ENCODE peak calls at places on chromosome 12, in six cellular contexts. C, N, I, O, X and K are unnamed samples.
A peak's percentile ranks its signal among the peaks of the same experiment; 100 is the strongest.

GRCh38 chr12:43291516-43291915 is 260.5 kb downstream of the ADAMTS20 start:
- DNase-seq in C (no peak), N (no peak), I (no peak), O (no peak), X (no peak), K (no peak)

GRCh38 chr12:26434299-26434915 is 239.0 kb downstream of the SSPN start:
- DNase-seq in C (no peak), N (no peak), I (no peak), O (no peak), X (no peak), K (peak; percentile 36)

GRCh38 chr12:114339626-114340025 is 66.3 kb downstream of the TBX5 start:
- DNase-seq in C (no peak), N (no peak), I (no peak), O (no peak), X (no peak), K (no peak)

GRCh38 chr12:111170559-111170958 is 198.3 kb downstream of the PHETA1 start:
- DNase-seq in C (no peak), N (no peak), I (no peak), O (no peak), X (no peak), K (peak; percentile 22)

GRCh38 chr12:48110691-48111315 is 4.9 kb upstream of the SENP1 start:
- DNase-seq in C (no peak), N (no peak), I (no peak), O (no peak), X (no peak), K (no peak)

GRCh38 chr12:79897617-79898016 is 37.3 kb downstream of the PPP1R12A start:
- DNase-seq in C (no peak), N (no peak), I (no peak), O (no peak), X (no peak), K (no peak)

GRCh38 chr12:67751376-67751928 is 102.9 kb downstream of the DYRK2 start:
- DNase-seq in C (no peak), N (no peak), I (no peak), O (no peak), X (no peak), K (no peak)

GRCh38 chr12:969821-970220 is 20.3 kb upstream of the RAD52 start:
- DNase-seq in C (no peak), N (no peak), I (no peak), O (no peak), X (no peak), K (no peak)

GRCh38 chr12:116365114-116365513 is 87.6 kb upstream of the MED13L start:
- DNase-seq in C (no peak), N (no peak), I (no peak), O (no peak), X (no peak), K (no peak)

GRCh38 chr12:89951050-89951693 is 242.5 kb upstream of the ATP2B1 start:
- DNase-seq in C (no peak), N (no peak), I (no peak), O (no peak), X (no peak), K (peak; percentile 15)

GRCh38 chr12:974281-974862 is 16.7 kb upstream of the ERC1 start:
- DNase-seq in C (no peak), N (no peak), I (no peak), O (no peak), X (no peak), K (no peak)

GRCh38 chr12:10559241-10559640 is 53.6 kb downstream of the EIF2S3B start:
- DNase-seq in C (no peak), N (no peak), I (no peak), O (no peak), X (no peak), K (no peak)

GRCh38 chr12:68746572-68747180 is 700 bp downstream of the SLC35E3 start:
- DNase-seq in C (peak; percentile 91), N (peak; percentile 60), I (peak; percentile 46), O (peak; percentile 39), X (peak; percentile 81), K (peak; percentile 78)

GRCh38 chr12:128830505-128830893 is 6.7 kb upstream of the SLC15A4 start:
- DNase-seq in C (no peak), N (no peak), I (no peak), O (no peak), X (no peak), K (no peak)

GRCh38 chr12:101759396-101760047 is 20.3 kb upstream of the SYCP3 start:
- DNase-seq in C (no peak), N (no peak), I (no peak), O (no peak), X (no peak), K (no peak)

GRCh38 chr12:25054783-25055144 is 105.9 kb upstream of the BCAT1 start:
- DNase-seq in C (no peak), N (no peak), I (no peak), O (no peak), X (no peak), K (no peak)
- H3K4me3 ChIP-seq in C (no peak overlapping the region), N (no peak overlapping the region), I (no peak overlapping the region), O (no peak overlapping the region), X (peak overlapping the region; percentile 14), K (no peak overlapping the region)

DNA sequence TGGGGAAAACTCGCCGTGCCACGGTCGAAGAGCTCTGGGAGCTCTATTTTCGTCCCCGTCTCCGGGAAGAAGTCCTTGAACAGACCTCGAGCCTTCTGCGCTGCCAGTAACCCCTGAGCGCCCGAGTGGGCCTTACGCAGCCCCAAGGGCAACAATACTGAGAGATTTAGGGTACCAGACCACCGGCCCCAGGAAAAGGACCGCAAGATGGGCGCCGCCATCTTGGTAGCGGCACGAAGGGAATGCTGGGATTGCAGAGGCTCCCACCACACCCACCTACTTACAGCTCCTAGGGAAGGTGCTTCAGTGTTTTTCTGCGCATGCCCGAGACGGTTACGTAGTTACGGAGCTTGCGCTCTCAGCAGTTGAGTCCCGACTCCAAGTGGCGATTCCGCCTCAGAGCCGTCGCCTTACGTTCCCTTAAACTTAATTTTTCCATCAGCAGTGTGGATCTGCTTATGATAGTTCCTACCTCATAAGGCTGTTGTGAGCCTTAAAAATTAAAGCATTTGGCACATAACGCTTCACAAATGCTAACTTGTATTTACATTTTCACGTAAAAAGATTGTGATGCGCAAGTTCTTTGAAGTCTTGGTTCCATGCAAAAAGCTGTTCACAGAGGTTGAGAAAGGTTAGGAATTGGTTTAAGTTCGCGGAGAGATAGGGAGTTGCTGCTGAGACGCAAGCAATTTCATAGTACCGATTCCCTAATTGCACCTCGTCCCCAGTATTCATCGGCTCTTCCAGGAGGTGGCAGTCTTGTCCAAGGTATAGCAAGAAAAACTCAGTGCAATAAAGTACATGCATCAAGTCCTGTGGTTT is at the start of gene YARS2:
- DNase-seq in C (peak; percentile 98), N (peak; percentile 95), I (peak; percentile 96), O (peak; percentile 97), X (peak; percentile 95), K (peak; percentile 99)
- TF ChIP-seq POLR2A in C (no peak), N (peak; percentile 65), I (peak; percentile 57), O (peak; percentile 12), X (peak; percentile 61), K (peak; percentile 78)

GRCh38 chr12:40723001-40723400 is 30.8 kb downstream of the CNTN1 start:
- DNase-seq in C (no peak), N (no peak), I (no peak), O (no peak), X (no peak), K (no peak)

GRCh38 chr12:40730281-40730680 is 38.0 kb downstream of the CNTN1 start:
- DNase-seq in C (no peak), N (no peak), I (no peak), O (no peak), X (no peak), K (no peak)

GRCh38 chr12:40727774-40728483 is 35.7 kb downstream of the CNTN1 start:
- DNase-seq in C (no peak), N (no peak), I (no peak), O (no peak), X (no peak), K (no peak)

DNA sequence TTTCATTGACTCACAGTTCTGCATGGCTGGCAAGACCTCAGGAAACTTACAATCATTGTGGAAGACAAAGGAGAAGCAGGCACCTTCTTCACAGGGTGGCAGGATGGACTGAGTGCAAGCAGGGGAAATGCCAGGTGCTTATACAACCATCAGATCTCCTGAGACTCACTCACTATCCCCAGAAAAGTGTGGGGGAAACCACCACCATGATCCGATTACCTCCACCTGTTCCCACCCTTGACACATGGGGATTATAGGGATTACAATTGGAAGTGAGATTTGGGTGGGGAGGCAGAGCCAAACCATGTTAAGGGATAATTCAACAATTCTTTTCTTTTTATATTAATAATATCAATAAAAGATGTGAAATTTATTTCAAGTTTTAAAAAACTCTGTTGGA is 34.1 kb downstream of the CNTN1 start:
- DNase-seq in C (no peak), N (no peak), I (no peak), O (no peak), X (no peak), K (no peak)
- TF ChIP-seq CTCF in C (no peak), N (no peak), I (no peak), O (no peak), X (no peak), K (no peak)

GRCh38 chr12:121490401-121491257 is 90.2 kb downstream of the KDM2B start:
- DNase-seq in C (no peak), N (no peak), I (no peak), O (no peak), X (no peak), K (no peak)
- H3K4me3 ChIP-seq in C (no peak overlapping the region), N (no peak overlapping the region), I (no peak overlapping the region), O (no peak overlapping the region), X (no peak overlapping the region), K (no peak overlapping the region)